ENCODE peak calls at places on chromosomes 2 and 18, in five cellular contexts. I is kidney, Z is GM12878, S is heart left ventricle, U is PC-3. O is an unnamed sample.

GRCh38 chr2:120566331-120567035 is 169.2 kb upstream of the GLI2 start:
- DNase-seq in I (peak; percentile 94), Z (no peak), S (peak; percentile 84), U (no peak), O (no peak)

GRCh38 chr2:221467610-221468009 is 104.5 kb downstream of the EPHA4 start:
- DNase-seq in I (no peak), Z (no peak), S (no peak), U (no peak), O (no peak)

GRCh38 chr2:208648368-208648767 is 241.8 kb downstream of the PTH2R start:
- DNase-seq in I (no peak), Z (no peak), S (no peak), U (no peak), O (no peak)

GRCh38 chr2:85547089-85547858 is 8.3 kb downstream of the MAT2A start:
- DNase-seq in I (no peak), Z (no peak), S (no peak), U (peak; percentile 36), O (no peak)

GRCh38 chr2:168661404-168661869 is 141.0 kb upstream of the NOSTRIN start:
- DNase-seq in I (no peak), Z (no peak), S (no peak), U (no peak), O (no peak)

GRCh38 chr18:27136208-27136535 is 48.9 kb downstream of the CHST9 start:
- DNase-seq in I (peak; percentile 78), Z (no peak), S (no peak), U (peak; percentile 50), O (peak; percentile 24)

GRCh38 chr2:68849579-68850030 is 21.6 kb downstream of the BMP10 start:
- DNase-seq in I (no peak), Z (no peak), S (no peak), U (peak; percentile 35), O (no peak)

GRCh38 chr2:8437949-8438400 is 243.9 kb upstream of the ID2 start:
- DNase-seq in I (no peak), Z (no peak), S (no peak), U (no peak), O (no peak)

GRCh38 chr18:8601277-8602032 is 7.8 kb upstream of the RAB12 start:
- DNase-seq in I (no peak), Z (peak; percentile 87), S (no peak), U (no peak), O (no peak)

GRCh38 chr2:47076586-47077441 is 78.3 kb downstream of the STPG4 start:
- DNase-seq in I (peak; percentile 71), Z (no peak), S (no peak), U (peak; percentile 99), O (peak; percentile 89)

GRCh38 chr2:38613849-38614213 is 11.1 kb upstream of the HNRNPLL start:
- DNase-seq in I (no peak), Z (no peak), S (no peak), U (no peak), O (no peak)

GRCh38 chr2:116098049-116098448 is 1655.6 kb downstream of the DPP10 start:
- DNase-seq in I (no peak), Z (no peak), S (no peak), U (no peak), O (no peak)

GRCh38 chr18:67216846-67217245 is 299.7 kb downstream of the DSEL start:
- DNase-seq in I (no peak), Z (no peak), S (no peak), U (no peak), O (no peak)

GRCh38 chr2:107001964-107002696 is 116.2 kb upstream of the ST6GAL2 start:
- DNase-seq in I (no peak), Z (no peak), S (no peak), U (peak; percentile 95), O (no peak)

GRCh38 chr2:126898636-126899035 is at the start of gene TEX51:
- DNase-seq in I (peak; percentile 32), Z (no peak), S (no peak), U (no peak), O (no peak)

GRCh38 chr18:6521804-6522418 is 107.2 kb upstream of the L3MBTL4 start:
- DNase-seq in I (no peak), Z (peak; percentile 15), S (no peak), U (peak; percentile 85), O (no peak)

GRCh38 chr18:53937037-53937436 is 287.4 kb downstream of the MBD2 start:
- DNase-seq in I (no peak), Z (no peak), S (no peak), U (no peak), O (no peak)

GRCh38 chr2:215652432-215652831 is 216.6 kb upstream of the FN1 start:
- DNase-seq in I (no peak), Z (no peak), S (no peak), U (no peak), O (peak; percentile 39)

GRCh38 chr18:3094355-3094684 is 81.4 kb upstream of the LPIN2 start:
- DNase-seq in I (no peak), Z (no peak), S (no peak), U (no peak), O (no peak)

GRCh38 chr2:73920577-73921545 is 5.8 kb upstream of the DGUOK start:
- DNase-seq in I (no peak), Z (no peak), S (no peak), U (no peak), O (no peak)

GRCh38 chr2:85597241-85597640 is 1.7 kb downstream of the RNF181 start:
- DNase-seq in I (no peak), Z (no peak), S (no peak), U (no peak), O (no peak)

GRCh38 chr18:32974421-32975165 is 201.8 kb upstream of the KLHL14 start:
- DNase-seq in I (no peak), Z (no peak), S (no peak), U (no peak), O (no peak)

GRCh38 chr2:64608867-64609228 is 44.9 kb downstream of the SERTAD2 start:
- DNase-seq in I (peak; percentile 80), Z (no peak), S (no peak), U (no peak), O (no peak)

GRCh38 chr2:217289153-217289908 is 429.5 kb upstream of the TNP1 start:
- DNase-seq in I (no peak), Z (no peak), S (no peak), U (no peak), O (no peak)

GRCh38 chr2:99861376-99861760 is 281.0 kb downstream of the AFF3 start:
- DNase-seq in I (no peak), Z (no peak), S (no peak), U (no peak), O (no peak)

GRCh38 chr2:168583710-168584521 is 127.8 kb downstream of the CERS6 start:
- DNase-seq in I (no peak), Z (no peak), S (no peak), U (peak; percentile 79), O (peak; percentile 42)

GRCh38 chr2:1642066-1642861 is 102.1 kb downstream of the PXDN start:
- DNase-seq in I (no peak), Z (no peak), S (no peak), U (no peak), O (no peak)

GRCh38 chr18:54020971-54021370 is 203.5 kb downstream of the MBD2 start:
- DNase-seq in I (no peak), Z (no peak), S (no peak), U (no peak), O (no peak)

GRCh38 chr18:75679347-75679746 is 251.8 kb upstream of the SMIM21 start:
- DNase-seq in I (no peak), Z (no peak), S (peak; percentile 82), U (no peak), O (no peak)

GRCh38 chr2:158048327-158048726 is 53.3 kb upstream of the UPP2 start:
- DNase-seq in I (no peak), Z (no peak), S (no peak), U (no peak), O (no peak)

GRCh38 chr18:76503595-76503994 is 8.6 kb upstream of the ZNF516 start:
- DNase-seq in I (peak; percentile 41), Z (no peak), S (peak; percentile 52), U (no peak), O (no peak)

GRCh38 chr18:2486426-2486825 is 84.9 kb downstream of the METTL4 start:
- DNase-seq in I (no peak), Z (no peak), S (no peak), U (no peak), O (no peak)

GRCh38 chr18:59928201-59928600 is 28.4 kb downstream of the PMAIP1 start:
- DNase-seq in I (no peak), Z (no peak), S (no peak), U (no peak), O (no peak)

GRCh38 chr2:180203972-180204371 is 196.9 kb upstream of the CWC22 start:
- DNase-seq in I (no peak), Z (no peak), S (no peak), U (no peak), O (peak; percentile 24)

GRCh38 chr2:122523143-122523542 is 767.7 kb downstream of the TSN start:
- DNase-seq in I (no peak), Z (no peak), S (no peak), U (no peak), O (no peak)

GRCh38 chr2:217847106-217847505 is 155.7 kb downstream of the TNS1 start:
- DNase-seq in I (no peak), Z (no peak), S (no peak), U (no peak), O (no peak)

DNA sequence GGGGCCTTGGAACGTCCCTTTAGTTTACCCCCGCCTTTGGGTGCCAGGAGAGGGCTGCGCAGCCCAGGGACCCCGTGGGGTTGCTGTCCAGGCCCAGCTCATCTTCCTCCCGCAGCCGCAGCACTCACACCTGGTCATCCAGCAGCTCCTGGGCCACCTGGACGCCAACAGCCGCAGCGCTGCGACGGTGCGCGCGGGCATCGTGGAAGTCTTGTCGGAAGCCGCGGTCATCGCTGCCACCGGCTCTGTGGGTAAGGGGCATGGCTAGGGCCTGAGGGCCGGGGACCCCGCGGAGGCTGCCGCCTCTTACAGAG is 37.2 kb downstream of the POMC start:
- DNase-seq in I (no peak), Z (no peak), S (no peak), U (no peak), O (no peak)
- H3K4me3 ChIP-seq in I (no peak overlapping the region), Z (no peak overlapping the region), S (peak overlapping the region; percentile 28), U (no peak overlapping the region), O (no peak overlapping the region)

GRCh38 chr2:7225848-7226247 is 308.6 kb downstream of the RNF144A start:
- DNase-seq in I (no peak), Z (no peak), S (no peak), U (no peak), O (no peak)
- H3K4me3 ChIP-seq in I (no peak overlapping the region), Z (no peak overlapping the region), S (no peak overlapping the region), U (no peak overlapping the region), O (no peak overlapping the region)

GRCh38 chr2:149099298-149099697 is 60.8 kb downstream of the LYPD6B start:
- DNase-seq in I (no peak), Z (no peak), S (no peak), U (no peak), O (no peak)

GRCh38 chr2:149093579-149093978 is 55.1 kb downstream of the LYPD6B start:
- DNase-seq in I (no peak), Z (no peak), S (no peak), U (no peak), O (no peak)

GRCh38 chr2:149098722-149099121 is 60.2 kb downstream of the LYPD6B start:
- DNase-seq in I (no peak), Z (no peak), S (no peak), U (peak; percentile 62), O (peak; percentile 97)

GRCh38 chr2:149090706-149091105 is 52.2 kb downstream of the LYPD6B start:
- DNase-seq in I (no peak), Z (no peak), S (no peak), U (no peak), O (no peak)

GRCh38 chr2:149094217-149095015 is 55.9 kb downstream of the LYPD6B start:
- DNase-seq in I (no peak), Z (no peak), S (no peak), U (no peak), O (peak; percentile 98)
- H3K4me3 ChIP-seq in I (no peak overlapping the region), Z (no peak overlapping the region), S (no peak overlapping the region), U (no peak overlapping the region), O (no peak overlapping the region)

GRCh38 chr18:62420151-62420512 is 95.0 kb downstream of the TNFRSF11A start:
- DNase-seq in I (no peak), Z (no peak), S (no peak), U (peak; percentile 65), O (no peak)
- H3K4me3 ChIP-seq in I (no peak overlapping the region), Z (no peak overlapping the region), S (no peak overlapping the region), U (peak overlapping the region; percentile 22), O (no peak overlapping the region)